ENCODE peak calls at places on chromosomes 11 and 22, in five cellular contexts. U, G, X, Z and Y are unnamed samples.

GRCh38 chr22:30294066-30294465 is 4.8 kb upstream of the CASTOR1 start:
- DNase-seq in G (no peak), X (no peak), Z (peak), U (no peak), Y (no peak)

GRCh38 chr22:47053013-47053864 is 290.8 kb downstream of the TBC1D22A start:
- DNase-seq in U (no peak), X (no peak), Z (no peak), G (no peak), Y (no peak)

GRCh38 chr11:20011294-20011951 is 148.9 kb downstream of the DBX1 start:
- DNase-seq in G (no peak), X (no peak), U (no peak), Z (no peak), Y (no peak)

GRCh38 chr11:123100378-123101085 is 38.6 kb upstream of the HSPA8 start:
- DNase-seq in X (no peak), U (no peak), G (no peak), Z (no peak), Y (no peak)

GRCh38 chr11:16049611-16050010 is 306.7 kb downstream of the SOX6 start:
- DNase-seq in X (no peak), G (no peak), Z (no peak), U (no peak), Y (no peak)

GRCh38 chr11:75777461-75778110 is 9.0 kb downstream of the DGAT2 start:
- DNase-seq in G (peak), X (peak), Z (no peak), U (peak), Y (no peak)

GRCh38 chr11:77151804-77152513 is 23.9 kb downstream of the MYO7A start:
- DNase-seq in X (no peak), Z (no peak), U (peak), G (peak), Y (no peak)

GRCh38 chr22:35394810-35395563 is 5.0 kb upstream of the MCM5 start:
- DNase-seq in G (no peak), U (no peak), X (no peak), Z (no peak), Y (no peak)

GRCh38 chr11:65488273-65489058 is 10.4 kb upstream of the MALAT1 start:
- DNase-seq in U (no peak), G (no peak), X (peak), Z (no peak), Y (peak)

GRCh38 chr22:46748206-46748947 is 10.3 kb upstream of the CERK start:
- DNase-seq in X (peak), U (no peak), Z (no peak), G (no peak), Y (no peak)

GRCh38 chr11:3153291-3153861 is 11.7 kb downstream of the OSBPL5 start:
- DNase-seq in Z (no peak), G (peak), X (peak), U (peak), Y (peak)

GRCh38 chr22:36417281-36417686 is 29.5 kb upstream of the MYH9 start:
- DNase-seq in Z (no peak), X (no peak), G (peak), U (peak), Y (no peak)

GRCh38 chr11:44157019-44157418 is 61.5 kb downstream of the EXT2 start:
- DNase-seq in U (no peak), Z (no peak), X (no peak), G (no peak), Y (no peak)

GRCh38 chr22:21624120-21624879 is 5.5 kb downstream of the YDJC start:
- DNase-seq in U (peak), Z (peak), X (no peak), G (no peak), Y (no peak)

GRCh38 chr11:94519478-94520084 is 7.3 kb downstream of the C11orf97 start:
- DNase-seq in G (no peak), U (no peak), X (no peak), Z (no peak), Y (peak)

GRCh38 chr11:10876168-10876567 is 18.3 kb upstream of the ZBED5 start:
- DNase-seq in X (no peak), G (no peak), Z (no peak), U (no peak), Y (no peak)

GRCh38 chr11:131979364-131979763 is 608.9 kb downstream of the NTM start:
- DNase-seq in G (no peak), U (no peak), Z (no peak), X (no peak), Y (no peak)